ENCODE peak calls at places on chromosomes 13 and 19, in eight cellular contexts. P is adrenal gland, D is mucosa of descending colon, E is psoas muscle, L is heart left ventricle, K is fibroblast of lung, N is tibial artery, Z is GM23338. A is an unnamed sample. For H3K4me1, the result is how much of the 10 kb centered on the place peaks cover.

GRCh38 chr13:26599403-26599802 is 41.9 kb downstream of the WASF3 start:
- DNase-seq in P (no peak), D (no peak), E (no peak), L (no peak), K (no peak), N (no peak), Z (no peak), A (no peak)

GRCh38 chr13:46479691-46480090 is 73.3 kb upstream of the LRCH1 start:
- DNase-seq in P (no peak), D (no peak), E (no peak), L (no peak), K (no peak), N (no peak), Z (no peak), A (no peak)

GRCh38 chr13:113952983-113953520 is 20.8 kb downstream of the C13orf46 start:
- DNase-seq in P (no peak), D (peak), E (no peak), L (peak), K (no peak), N (no peak), Z (no peak), A (peak)

GRCh38 chr13:37313383-37313782 is 207.9 kb upstream of the CSNK1A1L start:
- DNase-seq in P (no peak), D (no peak), E (no peak), L (no peak), K (peak), N (no peak), Z (no peak), A (no peak)

GRCh38 chr13:100573121-100573520 is 15.5 kb downstream of the GGACT start:
- DNase-seq in P (peak), D (no peak), E (peak), L (peak), K (peak), N (peak), Z (peak), A (peak)

GRCh38 chr13:73938375-73939070 is 195.7 kb downstream of the KLF12 start:
- DNase-seq in P (no peak), D (no peak), E (no peak), L (no peak), K (peak), N (no peak), Z (no peak), A (no peak)

GRCh38 chr13:69755101-69755500 is 352.5 kb upstream of the ATXN8OS start:
- DNase-seq in P (no peak), D (no peak), E (no peak), L (no peak), K (no peak), N (no peak), Z (no peak), A (no peak)

GRCh38 chr19:17513801-17514200 is 2.4 kb downstream of the PGLS start:
- DNase-seq in P (no peak), D (no peak), E (no peak), L (no peak), K (peak), N (no peak), Z (no peak), A (no peak)

GRCh38 chr13:109154146-109154545 is 524.7 kb downstream of the MYO16 start:
- DNase-seq in P (peak), D (no peak), E (no peak), L (no peak), K (peak), N (no peak), Z (no peak), A (no peak)
- H3K4me1 ChIP-seq in P (under half), D (under half), E (under half), L (under half), K (under half), N (under half), Z (under half), A (under half)

GRCh38 chr19:12610540-12611360 is at the start of the genes ZNF490 and ZNF791:
- DNase-seq in P (peak), D (peak), E (peak), L (peak), K (peak), N (peak), Z (peak), A (peak)
- TF ChIP-seq CTCF in P (no peak), D (peak), E (no peak), L (no peak), K (no peak), N (no peak), Z (peak), A (no peak)

DNA sequence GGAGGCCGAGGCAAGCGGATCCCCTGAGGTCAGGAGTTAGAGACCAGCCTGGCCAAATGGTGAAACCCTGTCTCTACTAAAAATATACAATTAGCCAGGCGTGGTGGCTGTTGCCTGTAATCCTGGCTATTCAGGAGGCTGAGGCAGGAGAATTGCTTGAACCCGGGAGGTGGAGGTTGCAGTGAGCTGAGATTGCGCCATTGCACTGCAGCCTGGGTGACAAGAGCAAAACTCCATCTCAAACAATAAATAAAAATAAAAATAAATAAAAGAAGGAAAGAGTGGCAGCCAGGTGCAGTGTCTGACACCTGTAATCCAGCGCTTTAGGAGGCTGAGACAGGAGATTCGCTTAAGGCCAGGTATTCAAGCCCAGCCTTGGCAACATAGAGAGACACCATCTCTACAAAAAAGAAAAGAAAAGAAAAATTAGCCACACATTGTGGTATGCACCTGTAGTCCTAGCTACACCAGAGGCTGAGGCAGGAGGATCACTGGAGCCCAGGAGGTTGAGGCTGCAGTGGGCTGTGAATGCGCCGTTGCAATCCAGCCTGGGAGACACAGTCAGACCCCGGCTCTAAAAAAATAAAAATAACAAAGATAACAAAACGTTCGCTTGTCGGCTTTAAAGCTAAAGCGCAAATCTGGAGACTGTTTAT is 10.3 kb downstream of the ADAMTSL5 start:
- DNase-seq in P (no peak), D (no peak), E (no peak), L (no peak), K (no peak), N (no peak), Z (no peak), A (no peak)
- H3K4me3 ChIP-seq in P (no peak), D (no peak), E (peak), L (no peak), K (no peak), N (no peak), Z (peak), A (no peak)

GRCh38 chr13:43304449-43304848 is 281.1 kb downstream of the DNAJC15 start:
- DNase-seq in P (no peak), D (no peak), E (no peak), L (no peak), K (no peak), N (no peak), Z (no peak), A (no peak)

GRCh38 chr13:43298799-43299198 is 275.4 kb downstream of the DNAJC15 start:
- DNase-seq in P (no peak), D (no peak), E (no peak), L (no peak), K (no peak), N (no peak), Z (no peak), A (no peak)

GRCh38 chr13:43303040-43303729 is 279.8 kb downstream of the DNAJC15 start:
- DNase-seq in P (peak), D (no peak), E (peak), L (peak), K (peak), N (peak), Z (peak), A (no peak)

GRCh38 chr13:43300817-43301216 is 277.4 kb downstream of the DNAJC15 start:
- DNase-seq in P (no peak), D (no peak), E (no peak), L (no peak), K (peak), N (no peak), Z (no peak), A (no peak)

GRCh38 chr13:43301341-43301969 is 278.1 kb downstream of the DNAJC15 start:
- DNase-seq in P (no peak), D (no peak), E (no peak), L (no peak), K (peak), N (no peak), Z (no peak), A (no peak)
- H3K4me1 ChIP-seq in P (under half), D (under half), E (under half), L (under half), K (under half), N (under half), Z (under half), A (under half)

DNA sequence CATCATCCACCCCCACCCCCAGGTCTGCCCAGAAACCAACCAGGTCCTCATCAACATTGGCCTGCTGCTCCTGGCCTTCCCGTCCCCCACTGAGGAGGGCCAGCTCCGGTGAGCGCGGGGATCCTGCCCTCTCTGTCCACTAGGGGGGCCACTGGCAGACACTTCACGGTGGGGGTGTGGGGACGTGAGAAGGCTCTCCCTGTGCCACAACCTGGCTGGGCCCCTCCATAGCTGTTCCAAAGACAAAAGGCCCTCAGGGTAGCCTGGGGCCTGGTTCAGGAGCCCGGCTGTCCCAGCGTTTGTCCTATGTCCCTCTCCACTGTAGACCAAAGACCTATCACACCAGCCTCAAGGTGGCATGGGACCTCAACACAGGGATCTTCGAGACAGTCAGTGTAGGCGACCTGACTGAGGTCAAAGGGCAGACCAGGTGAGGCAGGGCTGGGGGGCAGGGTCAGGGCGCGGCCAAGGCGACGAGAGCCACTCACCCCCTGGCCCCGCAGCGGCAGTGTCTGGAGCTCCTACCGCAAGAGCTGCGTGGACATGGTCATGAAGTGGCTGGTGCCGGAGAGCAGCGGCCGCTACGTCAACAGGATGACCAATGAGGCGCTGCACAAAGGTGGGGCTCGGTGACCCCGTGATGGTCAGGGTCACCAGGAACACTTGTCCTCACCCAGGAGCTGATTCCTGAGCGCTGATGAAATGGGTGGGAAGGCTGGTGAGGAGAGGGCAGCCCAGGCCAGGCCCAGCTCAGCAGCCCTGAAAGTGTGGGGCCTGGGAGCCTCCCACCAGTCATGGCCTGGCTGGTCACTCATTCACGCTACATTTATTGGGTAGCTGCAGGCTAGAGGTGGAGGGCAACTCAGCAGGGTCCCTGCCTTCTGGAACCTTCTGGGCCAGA is 7.9 kb downstream of the DCAF15 start:
- DNase-seq in P (no peak), D (no peak), E (peak), L (no peak), K (no peak), N (no peak), Z (peak), A (no peak)
- TF ChIP-seq CTCF in P (peak), D (no peak), E (peak), L (no peak), K (no peak), N (no peak), Z (peak), A (peak)

GRCh38 chr19:33520048-33520643 is 1.4 kb downstream of the PEPD start:
- DNase-seq in P (no peak), D (no peak), E (no peak), L (no peak), K (no peak), N (no peak), Z (no peak), A (no peak)
- H3K4me3 ChIP-seq in P (no peak), D (no peak), E (peak), L (no peak), K (no peak), N (no peak), Z (peak), A (no peak)

A was measured in lower lobe of right lung.